ENCODE peak calls at places on chromosomes 6 and 20, in five cellular contexts. A is CD8-positive, alpha-beta memory T cell; G is GM23338; I is H1; N is thoracic aorta. D is an unnamed sample. For H3K27me3, the result is how much of the 10 kb centered on the place peaks cover.

GRCh38 chr6:125918681-125919566 is 37.6 kb upstream of the HINT3 start:
- DNase-seq in G (peak), A (peak), N (no peak), I (no peak), D (no peak)

GRCh38 chr20:51404297-51405060 is 138.0 kb downstream of the NFATC2 start:
- DNase-seq in A (peak), N (no peak), G (no peak), I (no peak), D (no peak)

GRCh38 chr6:118894425-118895240 is 681 bp downstream of the ASF1A start:
- DNase-seq in I (peak), A (peak), G (peak), N (no peak), D (no peak)

GRCh38 chr6:3455121-3455489 is 1.7 kb downstream of the SLC22A23 start:
- DNase-seq in G (no peak), N (no peak), A (peak), I (no peak), D (no peak)

GRCh38 chr20:33693274-33693673 is 7.1 kb upstream of the E2F1 start:
- DNase-seq in G (no peak), N (no peak), I (no peak), A (no peak), D (no peak)

GRCh38 chr6:109298605-109299004 is 83.7 kb downstream of the CD164 start:
- DNase-seq in A (no peak), I (no peak), N (no peak), G (no peak), D (no peak)

GRCh38 chr6:32969685-32970412 is 1.5 kb downstream of the BRD2 start:
- DNase-seq in N (peak), G (peak), A (peak), I (no peak), D (no peak)

GRCh38 chr6:137084090-137084489 is 39.3 kb upstream of the IL20RA start:
- DNase-seq in G (no peak), I (no peak), N (no peak), A (no peak), D (no peak)

GRCh38 chr6:3786131-3786530 is 34.6 kb upstream of the PXDC1 start:
- DNase-seq in A (no peak), I (no peak), G (no peak), N (no peak), D (no peak)

GRCh38 chr6:138011413-138011812 is 95.8 kb downstream of the PERP start:
- DNase-seq in I (no peak), G (no peak), N (no peak), A (no peak), D (no peak)

GRCh38 chr20:10603971-10604864 is 69.6 kb downstream of the JAG1 start:
- DNase-seq in G (no peak), N (no peak), A (no peak), I (no peak), D (no peak)

GRCh38 chr6:401994-402640 is 10.6 kb downstream of the IRF4 start:
- DNase-seq in N (no peak), A (no peak), I (no peak), G (no peak), D (no peak)
- H3K27me3 ChIP-seq in N (under half), A (under half), I (under half), G (under half), D (under half)

GRCh38 chr20:61631770-61632169 is 379.7 kb downstream of the CDH4 start:
- DNase-seq in N (no peak), I (no peak), A (no peak), G (no peak), D (no peak)
- H3K27me3 ChIP-seq in N (under half), I (under half), A (under half), G (under half), D (under half)

GRCh38 chr20:37567671-37568588 is 40.3 kb upstream of the BLCAP start:
- DNase-seq in A (no peak), I (peak), G (peak), N (no peak), D (peak)
- H3K27me3 ChIP-seq in A (under half), I (under half), G (under half), N (under half), D (under half)

GRCh38 chr20:22560817-22561216 is 23.6 kb downstream of the FOXA2 start:
- DNase-seq in G (peak), A (no peak), N (no peak), I (peak), D (no peak)
- H3K27me3 ChIP-seq in G (half or more), A (under half), N (under half), I (half or more), D (half or more)